ENCODE peak calls at places on chromosomes 12 and 14, in seven cellular contexts. O is MM.1S; K is stimulated activated CD8-positive, alpha-beta memory T cell treated with anti-CD3 and anti-CD28 coated beads, Interleukin-4, amount 100 ng/mL, for 48 hours; I is mesenchymal stem cell; J is astrocyte of the spinal cord; S is neural crest cell; G is tibial nerve. Q is an unnamed sample.

GRCh38 chr14:96037891-96038557 is 1.1 kb upstream of the C14orf132 start:
- DNase-seq in K (no peak), S (no peak), J (no peak), O (no peak), G (peak; percentile 44), I (peak; percentile 2), Q (peak; percentile 24)

GRCh38 chr12:105334001-105334400 is 3.5 kb downstream of the C12orf75 start:
- DNase-seq in J (peak; percentile 80), O (no peak), I (peak; percentile 86), G (no peak), S (no peak), K (no peak), Q (no peak)

GRCh38 chr12:57619434-57620244 is 8.4 kb downstream of the ARHGEF25 start:
- DNase-seq in O (no peak), I (no peak), S (no peak), K (no peak), J (no peak), G (no peak), Q (no peak)

GRCh38 chr14:79134346-79134745 is 964.2 kb downstream of the NRXN3 start:
- DNase-seq in G (no peak), J (no peak), K (no peak), O (no peak), S (no peak), I (no peak), Q (no peak)

GRCh38 chr12:52615208-52615868 is 3.0 kb downstream of the KRT73 start:
- DNase-seq in J (no peak), G (no peak), S (no peak), K (peak; percentile 54), I (no peak), O (no peak), Q (peak; percentile 57)

GRCh38 chr12:25377475-25378179 is 126.9 kb upstream of the KRAS start:
- DNase-seq in O (no peak), G (no peak), I (peak; percentile 78), K (peak; percentile 42), J (peak; percentile 40), S (no peak), Q (no peak)

GRCh38 chr14:104362761-104363605 is 216.6 kb upstream of the C14orf180 start:
- DNase-seq in O (no peak), I (no peak), J (no peak), G (no peak), S (no peak), K (no peak), Q (no peak)

GRCh38 chr12:65603428-65604351 is 220.6 kb upstream of the HMGA2 start:
- DNase-seq in G (no peak), S (no peak), O (no peak), K (no peak), J (peak; percentile 95), I (peak; percentile 92), Q (peak; percentile 38)

GRCh38 chr12:116263844-116264243 is 13.6 kb downstream of the MED13L start:
- DNase-seq in K (no peak), J (no peak), S (no peak), I (no peak), G (no peak), O (no peak), Q (no peak)

GRCh38 chr14:31829256-31829923 is 247.7 kb upstream of the ARHGAP5 start:
- DNase-seq in S (no peak), I (peak; percentile 79), O (no peak), G (no peak), K (no peak), J (peak; percentile 82), Q (peak; percentile 54)

GRCh38 chr12:125183187-125184067 is 118.2 kb downstream of the AACS start:
- DNase-seq in K (peak; percentile 93), J (peak; percentile 77), O (peak; percentile 54), S (peak; percentile 95), I (peak; percentile 68), G (peak; percentile 62), Q (peak; percentile 89)

GRCh38 chr12:92506891-92507290 is 195.9 kb upstream of the PLEKHG7 start:
- DNase-seq in S (no peak), I (no peak), G (no peak), O (no peak), J (no peak), K (no peak), Q (no peak)

GRCh38 chr14:50823051-50823762 is 7.8 kb downstream of the NIN start:
- DNase-seq in G (no peak), O (no peak), K (no peak), J (no peak), S (no peak), I (peak; percentile 57), Q (no peak)

GRCh38 chr12:91355150-91356006 is 172.8 kb upstream of the DCN start:
- DNase-seq in J (peak; percentile 72), O (peak; percentile 73), G (peak; percentile 63), I (peak; percentile 79), S (peak; percentile 62), K (peak; percentile 54), Q (peak; percentile 68)

GRCh38 chr14:24427537-24428508 is 1.6 kb downstream of the CBLN3 start:
- DNase-seq in G (no peak), K (no peak), S (no peak), J (no peak), O (no peak), I (no peak), Q (no peak)

GRCh38 chr12:70964867-70965469 is 44.4 kb upstream of the PTPRR start:
- DNase-seq in K (no peak), I (no peak), G (no peak), J (no peak), S (no peak), O (no peak), Q (no peak)

GRCh38 chr12:98421336-98421735 is 94.1 kb upstream of the TMPO start:
- DNase-seq in O (no peak), K (no peak), J (no peak), S (no peak), G (no peak), I (no peak), Q (no peak)

GRCh38 chr12:106369624-106370346 is 12.2 kb downstream of the POLR3B start:
- DNase-seq in J (peak; percentile 72), O (no peak), G (no peak), I (peak; percentile 88), S (no peak), K (no peak), Q (no peak)

GRCh38 chr12:54251667-54252284 is 28.1 kb downstream of the CBX5 start:
- DNase-seq in I (peak; percentile 71), K (no peak), S (no peak), O (peak; percentile 34), G (no peak), J (peak; percentile 51), Q (peak; percentile 71)

GRCh38 chr12:52323001-52323400 is 1.8 kb upstream of the KRT83 start:
- DNase-seq in I (no peak), G (no peak), J (no peak), S (no peak), K (no peak), O (no peak), Q (no peak)

GRCh38 chr12:24488091-24488596 is 460.8 kb downstream of the BCAT1 start:
- DNase-seq in K (no peak), I (no peak), S (no peak), G (no peak), J (peak; percentile 48), O (no peak), Q (no peak)

GRCh38 chr12:112979281-112979680 is 962 bp downstream of the OAS2 start:
- DNase-seq in S (no peak), I (no peak), J (no peak), K (peak; percentile 60), O (peak; percentile 42), G (no peak), Q (no peak)

GRCh38 chr12:115683240-115683765 is 594.2 kb downstream of the MED13L start:
- DNase-seq in I (no peak), K (no peak), G (no peak), J (no peak), O (no peak), S (no peak), Q (no peak)

GRCh38 chr12:57732270-57732669 is 6.3 kb downstream of the AGAP2 start:
- DNase-seq in S (no peak), K (no peak), I (no peak), G (no peak), J (no peak), O (no peak), Q (no peak)

GRCh38 chr12:4648099-4648498 is 752 bp downstream of the AKAP3 start:
- DNase-seq in S (no peak), J (no peak), K (no peak), G (no peak), I (peak; percentile 24), O (peak; percentile 66), Q (no peak)

GRCh38 chr12:57603758-57604453 is 718 bp upstream of the DTX3 start:
- DNase-seq in G (no peak), K (no peak), O (no peak), S (no peak), I (no peak), J (peak; percentile 48), Q (no peak)

GRCh38 chr12:21913823-21914222 is 27.4 kb downstream of the ABCC9 start:
- DNase-seq in G (no peak), O (no peak), I (no peak), K (no peak), J (no peak), S (no peak), Q (no peak)

GRCh38 chr12:127957001-127957660 is 309.8 kb upstream of the TMEM132C start:
- DNase-seq in I (no peak), J (peak; percentile 62), S (no peak), G (no peak), K (no peak), O (no peak), Q (no peak)

GRCh38 chr12:94987806-94988205 is 15.7 kb downstream of the NDUFA12 start:
- DNase-seq in J (peak; percentile 8), G (no peak), K (no peak), O (no peak), I (peak; percentile 10), S (no peak), Q (no peak)

GRCh38 chr14:77065851-77066554 is 32.1 kb upstream of the CIPC start:
- DNase-seq in O (peak; percentile 10), G (no peak), K (no peak), S (no peak), I (no peak), J (no peak), Q (no peak)

GRCh38 chr14:75720828-75721227 is 59.8 kb downstream of the TTLL5 start:
- DNase-seq in S (no peak), O (no peak), G (peak; percentile 25), K (no peak), I (peak; percentile 32), J (peak; percentile 67), Q (peak; percentile 39)

GRCh38 chr14:104130974-104131651 is 7.3 kb upstream of the KIF26A start:
- DNase-seq in J (no peak), K (peak; percentile 44), G (no peak), I (peak; percentile 18), S (no peak), O (peak; percentile 17), Q (peak; percentile 67)

GRCh38 chr14:91545946-91546716 is 36.0 kb upstream of the PPP4R3A start:
- DNase-seq in I (no peak), G (no peak), K (no peak), O (no peak), J (no peak), S (no peak), Q (no peak)

GRCh38 chr14:102320033-102320660 is 601 bp downstream of the ZNF839 start:
- DNase-seq in I (peak; percentile 73), K (peak; percentile 52), O (peak; percentile 14), J (peak; percentile 49), S (no peak), G (no peak), Q (peak; percentile 57)

GRCh38 chr12:104930388-104931326 is 27.4 kb downstream of the SLC41A2 start:
- DNase-seq in G (no peak), I (peak; percentile 60), J (no peak), O (no peak), K (peak; percentile 52), S (no peak), Q (no peak)

GRCh38 chr12:68222336-68222735 is 3.3 kb downstream of the IL26 start:
- DNase-seq in J (no peak), K (no peak), O (no peak), S (no peak), G (no peak), I (no peak), Q (peak; percentile 24)

GRCh38 chr12:2679816-2680675 is 114.7 kb upstream of the FKBP4 start:
- DNase-seq in J (no peak), G (no peak), I (no peak), O (no peak), S (no peak), K (peak; percentile 12), Q (no peak)

GRCh38 chr12:99658950-99659349 is 11.4 kb downstream of the GARIN6 start:
- DNase-seq in G (no peak), O (peak; percentile 21), K (no peak), I (no peak), S (no peak), J (peak; percentile 29), Q (peak; percentile 1)